ENCODE peak calls at places on chromosomes 3 and 15, in eight cellular contexts. E is HFF-Myc, H is fibroblast of lung, R is lower lobe of right lung, S is K562, W is AG04450, Y is cardiac fibroblast, C is ovary. Q is an unnamed sample.

GRCh38 chr3:43055806-43056770 is 49.8 kb downstream of the POMGNT2 start:
- DNase-seq in E (no peak), C (no peak), Y (no peak), S (no peak), R (no peak), W (no peak), H (no peak), Q (no peak)

GRCh38 chr3:173501941-173502489 is 104.5 kb downstream of the NLGN1 start:
- DNase-seq in H (peak), Y (peak), E (no peak), W (no peak), C (no peak), S (no peak), R (no peak), Q (peak)

GRCh38 chr3:57696861-57697321 is 4.0 kb upstream of the DENND6A start:
- DNase-seq in R (no peak), H (peak), S (no peak), C (no peak), E (no peak), Y (peak), W (no peak), Q (no peak)

GRCh38 chr3:123660900-123661299 is 76.0 kb upstream of the HACD2 start:
- DNase-seq in R (peak), E (peak), Y (peak), C (peak), H (peak), W (peak), S (no peak), Q (peak)

GRCh38 chr3:149564079-149564478 is 89.6 kb downstream of the TM4SF4 start:
- DNase-seq in H (peak), C (no peak), Y (peak), E (no peak), R (no peak), W (no peak), S (no peak), Q (peak)

GRCh38 chr3:147377412-147378185 is 28.7 kb downstream of the ZIC4 start:
- DNase-seq in H (no peak), E (no peak), Y (no peak), R (no peak), W (no peak), C (no peak), S (no peak), Q (no peak)

GRCh38 chr3:100335137-100335833 is 728 bp downstream of the NIT2 start:
- DNase-seq in E (no peak), S (peak), H (no peak), R (peak), C (peak), W (no peak), Y (peak), Q (peak)

GRCh38 chr3:52873433-52874159 is 23.8 kb downstream of the STIMATE start:
- DNase-seq in W (peak), H (peak), R (no peak), Y (peak), E (no peak), S (peak), C (no peak), Q (peak)

GRCh38 chr3:185687479-185687878 is 101.4 kb downstream of the SENP2 start:
- DNase-seq in S (no peak), C (no peak), W (no peak), Y (peak), H (peak), R (no peak), E (no peak), Q (peak)

GRCh38 chr3:8456118-8456811 is 45.4 kb upstream of the LMCD1 start:
- DNase-seq in W (no peak), R (peak), S (no peak), H (peak), C (no peak), E (no peak), Y (peak), Q (peak)

GRCh38 chr3:105542604-105543003 is 175.9 kb downstream of the ALCAM start:
- DNase-seq in Y (no peak), R (no peak), H (no peak), C (no peak), W (no peak), S (no peak), E (no peak), Q (no peak)

GRCh38 chr3:51319271-51319670 is 65.8 kb upstream of the MANF start:
- DNase-seq in S (no peak), E (no peak), W (no peak), Y (peak), C (no peak), H (peak), R (no peak), Q (no peak)

GRCh38 chr3:97711664-97712063 is 52.9 kb upstream of the ARL6 start:
- DNase-seq in Y (no peak), W (no peak), S (no peak), H (no peak), E (no peak), R (no peak), C (no peak), Q (no peak)

GRCh38 chr3:46871222-46871621 is 6.3 kb upstream of the PTH1R start:
- DNase-seq in Y (no peak), H (no peak), C (no peak), E (no peak), W (no peak), R (no peak), S (no peak), Q (no peak)

GRCh38 chr3:53803124-53803815 is 42.9 kb downstream of the CHDH start:
- DNase-seq in C (no peak), Y (no peak), E (no peak), H (no peak), W (no peak), S (no peak), R (no peak), Q (no peak)

GRCh38 chr15:75195766-75196241 is 5.9 kb upstream of the C15orf39 start:
- DNase-seq in R (no peak), C (peak), E (no peak), H (no peak), S (no peak), Y (no peak), W (no peak), Q (no peak)
- H3K4me3 ChIP-seq in R (no peak), C (no peak), E (no peak), H (no peak), S (no peak), Y (no peak), W (no peak), Q (no peak)

GRCh38 chr3:68007621-68008226 is 353.3 kb upstream of the SUCLG2 start:
- DNase-seq in C (no peak), E (no peak), R (no peak), H (no peak), S (no peak), Y (no peak), W (no peak), Q (no peak)
- TF ChIP-seq CTCF in C (no peak), E (no peak), R (no peak), H (no peak), S (no peak), Y (no peak), W (no peak), Q (no peak)

GRCh38 chr15:85475317-85475701 is 94.9 kb downstream of the AKAP13 start:
- DNase-seq in W (no peak), Y (no peak), C (no peak), E (no peak), S (no peak), R (no peak), H (no peak), Q (no peak)

GRCh38 chr15:85475711-85476110 is 95.3 kb downstream of the AKAP13 start:
- DNase-seq in Y (no peak), E (no peak), C (no peak), R (no peak), W (no peak), H (no peak), S (no peak), Q (no peak)

GRCh38 chr15:85477730-85478129 is 97.3 kb downstream of the AKAP13 start:
- DNase-seq in H (peak), E (no peak), R (no peak), Y (peak), W (no peak), S (no peak), C (no peak), Q (peak)

GRCh38 chr15:85479071-85479647 is 98.8 kb downstream of the AKAP13 start:
- DNase-seq in E (no peak), Y (peak), R (no peak), C (no peak), S (no peak), H (peak), W (no peak), Q (peak)

GRCh38 chr15:85477061-85477460 is 96.7 kb downstream of the AKAP13 start:
- DNase-seq in W (no peak), Y (no peak), C (no peak), R (no peak), E (no peak), H (no peak), S (no peak), Q (no peak)
- H3K4me3 ChIP-seq in W (no peak), Y (no peak), C (no peak), R (no peak), E (no peak), H (no peak), S (no peak), Q (no peak)

DNA sequence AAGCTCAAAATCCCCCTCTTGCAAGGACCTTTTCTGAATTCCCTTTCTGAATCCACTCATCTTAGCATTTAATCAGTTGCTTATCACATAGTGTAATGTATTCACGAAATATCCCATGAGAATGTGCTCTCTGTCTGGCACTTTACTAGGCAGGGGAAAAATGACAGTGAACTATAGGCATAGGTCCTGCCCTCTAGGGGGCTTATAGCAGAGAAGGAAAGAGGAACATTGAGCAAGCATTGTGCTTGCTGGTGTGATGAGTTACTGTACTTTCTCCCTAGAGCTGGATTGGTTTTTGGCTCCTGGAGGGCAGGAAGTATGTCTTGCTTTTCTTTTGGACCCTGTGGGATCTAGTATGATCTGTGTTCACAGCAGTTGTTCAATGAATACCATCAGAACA is 26.5 kb downstream of the DUOX2 start:
- DNase-seq in W (no peak), R (no peak), S (no peak), C (no peak), H (no peak), E (no peak), Y (no peak), Q (no peak)
- TF ChIP-seq CTCF in W (no peak), R (no peak), S (peak), C (no peak), H (no peak), E (no peak), Y (no peak), Q (no peak)

GRCh38 chr3:27669505-27670085 is 52.5 kb downstream of the EOMES start:
- DNase-seq in W (no peak), H (peak), S (no peak), Y (no peak), C (no peak), R (no peak), E (no peak), Q (peak)

GRCh38 chr3:27667751-27668150 is 54.4 kb downstream of the EOMES start:
- DNase-seq in R (no peak), C (no peak), H (no peak), Y (no peak), W (no peak), E (no peak), S (no peak), Q (no peak)

GRCh38 chr3:27670619-27671018 is 51.5 kb downstream of the EOMES start:
- DNase-seq in E (no peak), S (no peak), W (no peak), H (no peak), R (no peak), Y (no peak), C (no peak), Q (no peak)

GRCh38 chr3:27666277-27666676 is 55.8 kb downstream of the EOMES start:
- DNase-seq in W (no peak), Y (no peak), R (no peak), C (no peak), S (no peak), E (no peak), H (no peak), Q (no peak)

GRCh38 chr3:27666708-27667107 is 55.4 kb downstream of the EOMES start:
- DNase-seq in S (no peak), E (peak), W (peak), C (peak), R (peak), Y (peak), H (peak), Q (peak)
- H3K4me3 ChIP-seq in S (no peak), E (no peak), W (no peak), C (no peak), R (no peak), Y (no peak), H (no peak), Q (no peak)

Q was measured in astrocyte of the spinal cord.